ENCODE peak calls at places on chromosomes 5 and 9, in five cellular contexts. U is H9, Q is neuronal stem cell, S is H1, Z is mesenchymal stem cell. N is an unnamed sample.

GRCh38 chr9:124006448-124007156 is 5.0 kb upstream of the LHX2 start:
- DNase-seq in S (no peak), U (no peak), Z (no peak), Q (peak; percentile 27), N (no peak)

GRCh38 chr9:72292184-72292787 is 72.7 kb downstream of the ZFAND5 start:
- DNase-seq in Z (peak; percentile 70), Q (no peak), U (no peak), S (no peak), N (peak; percentile 49)

GRCh38 chr9:21709464-21710058 is 92.9 kb upstream of the MTAP start:
- DNase-seq in S (peak; percentile 84), Z (peak; percentile 49), Q (peak; percentile 57), U (peak; percentile 55), N (peak; percentile 53)

GRCh38 chr9:115746496-115746895 is 407.1 kb upstream of the PAPPA start:
- DNase-seq in Z (peak; percentile 67), Q (no peak), S (no peak), U (no peak), N (no peak)

GRCh38 chr9:25003686-25004085 is 458.0 kb upstream of the IZUMO3 start:
- DNase-seq in U (peak; percentile 86), Z (no peak), Q (no peak), S (peak; percentile 77), N (no peak)

GRCh38 chr5:145938699-145939531 is 2.5 kb downstream of the SH3RF2 start:
- DNase-seq in Q (no peak), Z (no peak), S (no peak), U (no peak), N (no peak)

GRCh38 chr5:159273923-159274322 is 10.8 kb downstream of the UBLCP1 start:
- DNase-seq in Z (no peak), U (no peak), Q (no peak), S (no peak), N (no peak)

GRCh38 chr9:6564370-6564769 is 81.2 kb downstream of the GLDC start:
- DNase-seq in S (no peak), U (no peak), Z (no peak), Q (no peak), N (no peak)

GRCh38 chr9:109817846-109818472 is 38.0 kb downstream of the PALM2AKAP2 start:
- DNase-seq in U (peak; percentile 58), Z (peak; percentile 97), Q (peak; percentile 91), S (peak; percentile 69), N (peak; percentile 99)

GRCh38 chr9:99818439-99818992 is 3.2 kb upstream of the NR4A3 start:
- DNase-seq in Z (peak; percentile 25), S (no peak), Q (peak; percentile 38), U (no peak), N (no peak)

GRCh38 chr5:111942661-111943401 is 185.8 kb upstream of the NREP start:
- DNase-seq in S (no peak), Q (no peak), Z (no peak), U (no peak), N (peak; percentile 47)

GRCh38 chr9:124399999-124400940 is 15.0 kb downstream of the PSMB7 start:
- DNase-seq in Q (no peak), S (no peak), Z (no peak), U (peak; percentile 31), N (peak; percentile 44)

GRCh38 chr5:14209836-14210235 is 66.7 kb downstream of the TRIO start:
- DNase-seq in S (no peak), U (no peak), Q (no peak), Z (no peak), N (no peak)
- H3K18ac ChIP-seq in S (no peak overlapping the region), U (no peak overlapping the region), Q (peak overlapping the region; percentile 72), Z (peak overlapping the region; percentile 84), N (peak overlapping the region; percentile 60)

GRCh38 chr5:106093149-106093548 is 1577.6 kb downstream of the EFNA5 start:
- DNase-seq in Z (no peak), U (no peak), Q (no peak), S (no peak), N (no peak)
- H4K91ac ChIP-seq in Z (no peak overlapping the region), U (no peak overlapping the region), Q (no peak overlapping the region), S (no peak overlapping the region), N (no peak overlapping the region)

DNA sequence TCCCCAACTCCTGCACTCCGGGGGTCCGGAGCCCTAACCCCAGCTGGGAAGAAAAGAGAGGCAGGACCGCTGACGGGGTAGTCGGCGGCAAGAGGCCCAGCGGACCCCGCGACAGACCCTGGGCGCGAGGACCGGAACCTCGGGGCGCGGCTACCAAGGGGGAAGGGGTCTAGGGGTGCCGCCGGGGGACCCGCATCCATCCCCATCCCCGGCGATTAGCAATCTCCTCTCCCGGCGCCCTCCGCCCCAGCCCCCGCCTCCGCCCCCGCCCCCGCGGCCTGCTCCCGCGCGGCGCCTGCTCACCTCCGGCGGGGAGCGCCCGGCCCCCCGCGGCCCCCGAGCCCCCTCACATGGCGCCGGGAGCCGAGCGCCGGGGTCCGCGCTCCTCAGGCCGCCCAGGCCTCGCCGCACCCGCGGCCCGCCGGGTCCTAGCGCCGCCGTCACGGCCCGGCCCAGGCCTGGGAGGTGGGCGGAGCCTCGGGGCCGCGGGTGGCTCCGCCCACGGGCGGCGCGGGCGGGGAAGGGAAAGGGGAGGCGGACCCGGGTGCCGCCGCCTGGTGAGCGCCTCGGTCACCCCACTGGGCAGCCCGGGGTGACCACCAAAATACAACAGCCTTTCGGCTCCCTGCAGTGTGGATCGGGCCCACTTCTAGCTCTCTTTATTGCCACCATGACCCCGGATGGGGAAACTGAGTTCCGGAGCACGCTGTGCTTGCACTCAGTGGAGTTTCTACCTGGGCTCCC is at the start of gene ST6GALNAC6:
- DNase-seq in U (peak; percentile 56), Q (peak; percentile 59), S (peak; percentile 82), Z (peak; percentile 77), N (peak; percentile 68)
- H3K18ac ChIP-seq in U (peak within 1 kb of the TSS; percentile 87), Q (peak within 1 kb of the TSS; percentile 93), S (peak within 1 kb of the TSS; percentile 60), Z (peak within 1 kb of the TSS; percentile 97), N (peak within 1 kb of the TSS; percentile 90)

GRCh38 chr9:91913096-91913495 is 36.9 kb downstream of the ROR2 start:
- DNase-seq in S (no peak), Z (no peak), Q (no peak), U (no peak), N (no peak)

GRCh38 chr9:91914937-91915336 is 35.1 kb downstream of the ROR2 start:
- DNase-seq in S (no peak), U (no peak), Q (no peak), Z (no peak), N (no peak)

GRCh38 chr9:91915524-91916266 is 34.3 kb downstream of the ROR2 start:
- DNase-seq in Q (no peak), S (no peak), Z (no peak), U (no peak), N (no peak)

GRCh38 chr9:91914404-91914803 is 35.6 kb downstream of the ROR2 start:
- DNase-seq in S (peak; percentile 62), Q (no peak), Z (no peak), U (peak; percentile 53), N (no peak)

GRCh38 chr9:91913986-91914385 is 36.0 kb downstream of the ROR2 start:
- DNase-seq in Z (no peak), Q (no peak), S (no peak), U (no peak), N (no peak)
- H4K91ac ChIP-seq in Z (no peak overlapping the region), Q (no peak overlapping the region), S (no peak overlapping the region), U (no peak overlapping the region), N (no peak overlapping the region)

GRCh38 chr9:130041648-130042405 is 1.2 kb downstream of the FNBP1 start:
- DNase-seq in Z (peak; percentile 47), Q (peak; percentile 17), U (no peak), S (peak; percentile 57), N (peak; percentile 21)
- H3K18ac ChIP-seq in Z (peak overlapping the region; percentile 85), Q (peak overlapping the region; percentile 96), U (no peak overlapping the region), S (peak overlapping the region; percentile 68), N (no peak overlapping the region)

DNA sequence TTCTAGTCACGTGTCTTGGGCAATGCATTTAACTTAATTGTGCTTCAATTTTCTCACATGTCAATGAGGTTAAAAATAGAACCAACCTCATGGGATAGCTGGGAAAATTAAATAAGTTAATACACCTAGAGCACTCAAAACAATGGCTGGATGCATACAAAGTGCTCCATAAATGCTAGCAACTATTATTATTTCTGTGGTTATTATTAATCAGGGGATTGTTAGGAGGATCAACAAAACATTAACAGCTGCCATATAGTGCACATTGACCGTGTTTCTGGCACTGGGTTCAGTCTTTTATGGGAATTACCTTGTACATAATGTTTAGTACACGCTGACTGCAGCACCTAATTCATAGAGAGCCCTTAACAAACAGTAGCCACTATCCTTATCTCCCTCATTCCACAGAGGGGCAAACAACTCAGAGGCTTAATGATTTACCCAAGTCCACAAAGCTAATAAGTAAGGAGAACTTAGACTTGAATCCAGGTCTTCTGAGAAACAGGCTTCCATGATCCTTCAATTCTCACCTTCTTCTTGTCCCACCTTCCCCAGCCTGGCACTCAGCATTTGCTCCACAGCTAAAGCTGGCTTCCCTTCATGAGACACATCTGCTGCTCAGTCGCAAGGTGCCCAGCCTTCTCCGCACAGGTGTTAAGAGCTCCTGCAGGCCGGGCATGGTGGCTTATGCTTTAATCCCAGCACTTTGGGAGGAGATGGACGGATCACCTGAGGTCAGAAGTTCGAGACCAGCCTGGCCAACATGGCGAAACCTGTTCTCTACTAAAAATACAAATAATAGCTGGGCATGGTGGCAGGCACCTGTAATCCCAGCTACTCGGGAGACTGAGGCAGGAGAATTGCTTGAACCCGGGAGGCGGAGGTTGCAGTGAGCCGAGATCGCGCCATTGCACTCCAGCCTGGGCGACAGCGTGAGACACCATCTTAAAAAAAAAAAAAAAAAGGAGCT is 137.4 kb upstream of the ABCA1 start:
- DNase-seq in U (no peak), S (no peak), Z (no peak), Q (no peak), N (no peak)
- H4K91ac ChIP-seq in U (no peak overlapping the region), S (no peak overlapping the region), Z (peak overlapping the region; percentile 92), Q (no peak overlapping the region), N (peak overlapping the region; percentile 99)

GRCh38 chr5:31939151-31939550 is 235.0 kb downstream of the GOLPH3 start:
- DNase-seq in Z (peak; percentile 13), U (no peak), S (no peak), Q (no peak), N (no peak)

GRCh38 chr5:31937703-31938102 is 236.4 kb downstream of the GOLPH3 start:
- DNase-seq in Q (no peak), U (no peak), S (no peak), Z (no peak), N (no peak)

GRCh38 chr5:31936699-31937098 is 237.4 kb downstream of the GOLPH3 start:
- DNase-seq in Q (no peak), S (no peak), Z (no peak), U (no peak), N (no peak)

GRCh38 chr5:31935702-31936347 is 238.3 kb downstream of the GOLPH3 start:
- DNase-seq in Q (no peak), Z (no peak), S (no peak), U (no peak), N (no peak)

GRCh38 chr5:31937226-31937625 is 236.9 kb downstream of the GOLPH3 start:
- DNase-seq in Q (no peak), S (no peak), U (no peak), Z (no peak), N (no peak)
- H3K18ac ChIP-seq in Q (peak overlapping the region; percentile 58), S (no peak overlapping the region), U (no peak overlapping the region), Z (no peak overlapping the region), N (no peak overlapping the region)

GRCh38 chr5:179288101-179288808 is 57.0 kb downstream of the ADAMTS2 start:
- DNase-seq in Q (no peak), U (no peak), Z (no peak), S (no peak), N (no peak)
- H4K91ac ChIP-seq in Q (no peak overlapping the region), U (no peak overlapping the region), Z (peak overlapping the region; percentile 75), S (no peak overlapping the region), N (no peak overlapping the region)